ENCODE peak calls at places on chromosomes 6 and 20, in nine cellular contexts. One of them, this sample, is unnamed.

GRCh38 chr6:69584913-69585729 is 211.7 kb downstream of the LMBRD1 start:
- DNase-seq in ascending aorta: no peak
- DNase-seq in stimulated activated CD8-positive, alpha-beta memory T cell treated with anti-CD3 and anti-CD28 coated beads, Interleukin-4, amount 100 ng/mL, for 24 hours: no peak
- DNase-seq in stimulated activated CD4-positive, alpha-beta T cell treated with anti-CD3 and anti-CD28 coated beads, Interleukin-12 subunit alpha, Interleukin-12 subunit beta, amount 100 ng/mL, for 48 hours: no peak
- DNase-seq in central memory CD8-positive, alpha-beta T cell: no peak
- DNase-seq in naive thymus-derived CD8-positive, alpha-beta T cell: no peak
- DNase-seq in DMS 273 treated with DMSO at 0.1 percent for 48 hours: peak
- DNase-seq in NCI-H1694: peak
- DNase-seq in posterior cingulate gyrus: no peak
- DNase-seq in this sample: no peak

GRCh38 chr6:94670017-94670416 is 907.3 kb upstream of the MANEA start:
- DNase-seq in NCI-H1694: no peak
- DNase-seq in naive thymus-derived CD8-positive, alpha-beta T cell: no peak
- DNase-seq in stimulated activated CD8-positive, alpha-beta memory T cell treated with anti-CD3 and anti-CD28 coated beads, Interleukin-4, amount 100 ng/mL, for 24 hours: no peak
- DNase-seq in stimulated activated CD4-positive, alpha-beta T cell treated with anti-CD3 and anti-CD28 coated beads, Interleukin-12 subunit alpha, Interleukin-12 subunit beta, amount 100 ng/mL, for 48 hours: no peak
- DNase-seq in posterior cingulate gyrus: no peak
- DNase-seq in DMS 273 treated with DMSO at 0.1 percent for 48 hours: no peak
- DNase-seq in ascending aorta: no peak
- DNase-seq in central memory CD8-positive, alpha-beta T cell: no peak
- DNase-seq in this sample: no peak

GRCh38 chr6:100574836-100575235 is 110.1 kb upstream of the SIM1 start:
- DNase-seq in stimulated activated CD8-positive, alpha-beta memory T cell treated with anti-CD3 and anti-CD28 coated beads, Interleukin-4, amount 100 ng/mL, for 24 hours: no peak
- DNase-seq in stimulated activated CD4-positive, alpha-beta T cell treated with anti-CD3 and anti-CD28 coated beads, Interleukin-12 subunit alpha, Interleukin-12 subunit beta, amount 100 ng/mL, for 48 hours: no peak
- DNase-seq in naive thymus-derived CD8-positive, alpha-beta T cell: no peak
- DNase-seq in ascending aorta: no peak
- DNase-seq in DMS 273 treated with DMSO at 0.1 percent for 48 hours: no peak
- DNase-seq in NCI-H1694: no peak
- DNase-seq in posterior cingulate gyrus: no peak
- DNase-seq in central memory CD8-positive, alpha-beta T cell: no peak
- DNase-seq in this sample: no peak

GRCh38 chr20:24017160-24017761 is 28.7 kb upstream of the GGTLC1 start:
- DNase-seq in DMS 273 treated with DMSO at 0.1 percent for 48 hours: no peak
- DNase-seq in central memory CD8-positive, alpha-beta T cell: no peak
- DNase-seq in posterior cingulate gyrus: no peak
- DNase-seq in stimulated activated CD8-positive, alpha-beta memory T cell treated with anti-CD3 and anti-CD28 coated beads, Interleukin-4, amount 100 ng/mL, for 24 hours: no peak
- DNase-seq in NCI-H1694: no peak
- DNase-seq in ascending aorta: no peak
- DNase-seq in stimulated activated CD4-positive, alpha-beta T cell treated with anti-CD3 and anti-CD28 coated beads, Interleukin-12 subunit alpha, Interleukin-12 subunit beta, amount 100 ng/mL, for 48 hours: no peak
- DNase-seq in naive thymus-derived CD8-positive, alpha-beta T cell: no peak
- DNase-seq in this sample: peak

GRCh38 chr6:138815797-138816528 is 20.1 kb downstream of the ECT2L start:
- DNase-seq in stimulated activated CD8-positive, alpha-beta memory T cell treated with anti-CD3 and anti-CD28 coated beads, Interleukin-4, amount 100 ng/mL, for 24 hours: no peak
- DNase-seq in stimulated activated CD4-positive, alpha-beta T cell treated with anti-CD3 and anti-CD28 coated beads, Interleukin-12 subunit alpha, Interleukin-12 subunit beta, amount 100 ng/mL, for 48 hours: no peak
- DNase-seq in ascending aorta: no peak
- DNase-seq in DMS 273 treated with DMSO at 0.1 percent for 48 hours: peak
- DNase-seq in central memory CD8-positive, alpha-beta T cell: no peak
- DNase-seq in naive thymus-derived CD8-positive, alpha-beta T cell: peak
- DNase-seq in posterior cingulate gyrus: no peak
- DNase-seq in NCI-H1694: peak
- DNase-seq in this sample: peak

GRCh38 chr6:54440549-54440948 is 132.3 kb downstream of the TINAG start:
- DNase-seq in NCI-H1694: no peak
- DNase-seq in DMS 273 treated with DMSO at 0.1 percent for 48 hours: no peak
- DNase-seq in posterior cingulate gyrus: no peak
- DNase-seq in stimulated activated CD8-positive, alpha-beta memory T cell treated with anti-CD3 and anti-CD28 coated beads, Interleukin-4, amount 100 ng/mL, for 24 hours: no peak
- DNase-seq in stimulated activated CD4-positive, alpha-beta T cell treated with anti-CD3 and anti-CD28 coated beads, Interleukin-12 subunit alpha, Interleukin-12 subunit beta, amount 100 ng/mL, for 48 hours: no peak
- DNase-seq in ascending aorta: no peak
- DNase-seq in central memory CD8-positive, alpha-beta T cell: no peak
- DNase-seq in naive thymus-derived CD8-positive, alpha-beta T cell: no peak
- DNase-seq in this sample: no peak

GRCh38 chr20:49680475-49680874 is 33.2 kb downstream of the B4GALT5 start:
- DNase-seq in stimulated activated CD4-positive, alpha-beta T cell treated with anti-CD3 and anti-CD28 coated beads, Interleukin-12 subunit alpha, Interleukin-12 subunit beta, amount 100 ng/mL, for 48 hours: no peak
- DNase-seq in ascending aorta: no peak
- DNase-seq in naive thymus-derived CD8-positive, alpha-beta T cell: no peak
- DNase-seq in stimulated activated CD8-positive, alpha-beta memory T cell treated with anti-CD3 and anti-CD28 coated beads, Interleukin-4, amount 100 ng/mL, for 24 hours: no peak
- DNase-seq in posterior cingulate gyrus: no peak
- DNase-seq in DMS 273 treated with DMSO at 0.1 percent for 48 hours: no peak
- DNase-seq in NCI-H1694: no peak
- DNase-seq in central memory CD8-positive, alpha-beta T cell: no peak
- DNase-seq in this sample: no peak

GRCh38 chr6:139378882-139379341 is 4.5 kb upstream of the CITED2 start:
- DNase-seq in posterior cingulate gyrus: no peak
- DNase-seq in NCI-H1694: no peak
- DNase-seq in DMS 273 treated with DMSO at 0.1 percent for 48 hours: no peak
- DNase-seq in naive thymus-derived CD8-positive, alpha-beta T cell: no peak
- DNase-seq in ascending aorta: no peak
- DNase-seq in stimulated activated CD4-positive, alpha-beta T cell treated with anti-CD3 and anti-CD28 coated beads, Interleukin-12 subunit alpha, Interleukin-12 subunit beta, amount 100 ng/mL, for 48 hours: no peak
- DNase-seq in central memory CD8-positive, alpha-beta T cell: no peak
- DNase-seq in stimulated activated CD8-positive, alpha-beta memory T cell treated with anti-CD3 and anti-CD28 coated beads, Interleukin-4, amount 100 ng/mL, for 24 hours: no peak
- DNase-seq in this sample: no peak

GRCh38 chr6:129623008-129623732 is 86.8 kb downstream of the ARHGAP18 start:
- DNase-seq in stimulated activated CD4-positive, alpha-beta T cell treated with anti-CD3 and anti-CD28 coated beads, Interleukin-12 subunit alpha, Interleukin-12 subunit beta, amount 100 ng/mL, for 48 hours: no peak
- DNase-seq in posterior cingulate gyrus: no peak
- DNase-seq in NCI-H1694: no peak
- DNase-seq in naive thymus-derived CD8-positive, alpha-beta T cell: no peak
- DNase-seq in ascending aorta: no peak
- DNase-seq in stimulated activated CD8-positive, alpha-beta memory T cell treated with anti-CD3 and anti-CD28 coated beads, Interleukin-4, amount 100 ng/mL, for 24 hours: no peak
- DNase-seq in DMS 273 treated with DMSO at 0.1 percent for 48 hours: no peak
- DNase-seq in central memory CD8-positive, alpha-beta T cell: no peak
- DNase-seq in this sample: no peak

GRCh38 chr6:45837541-45838200 is 178.0 kb downstream of the CLIC5 start:
- DNase-seq in naive thymus-derived CD8-positive, alpha-beta T cell: no peak
- DNase-seq in central memory CD8-positive, alpha-beta T cell: no peak
- DNase-seq in NCI-H1694: no peak
- DNase-seq in DMS 273 treated with DMSO at 0.1 percent for 48 hours: no peak
- DNase-seq in posterior cingulate gyrus: no peak
- DNase-seq in ascending aorta: no peak
- DNase-seq in stimulated activated CD4-positive, alpha-beta T cell treated with anti-CD3 and anti-CD28 coated beads, Interleukin-12 subunit alpha, Interleukin-12 subunit beta, amount 100 ng/mL, for 48 hours: no peak
- DNase-seq in stimulated activated CD8-positive, alpha-beta memory T cell treated with anti-CD3 and anti-CD28 coated beads, Interleukin-4, amount 100 ng/mL, for 24 hours: no peak
- DNase-seq in this sample: no peak

GRCh38 chr6:113772961-113773360 is 84.2 kb upstream of the MARCKS start:
- DNase-seq in DMS 273 treated with DMSO at 0.1 percent for 48 hours: no peak
- DNase-seq in NCI-H1694: no peak
- DNase-seq in central memory CD8-positive, alpha-beta T cell: no peak
- DNase-seq in naive thymus-derived CD8-positive, alpha-beta T cell: no peak
- DNase-seq in stimulated activated CD4-positive, alpha-beta T cell treated with anti-CD3 and anti-CD28 coated beads, Interleukin-12 subunit alpha, Interleukin-12 subunit beta, amount 100 ng/mL, for 48 hours: no peak
- DNase-seq in posterior cingulate gyrus: no peak
- DNase-seq in ascending aorta: no peak
- DNase-seq in stimulated activated CD8-positive, alpha-beta memory T cell treated with anti-CD3 and anti-CD28 coated beads, Interleukin-4, amount 100 ng/mL, for 24 hours: no peak
- DNase-seq in this sample: no peak

GRCh38 chr6:119090256-119090655 is 11.8 kb upstream of the FAM184A start:
- DNase-seq in NCI-H1694: no peak
- DNase-seq in naive thymus-derived CD8-positive, alpha-beta T cell: no peak
- DNase-seq in stimulated activated CD4-positive, alpha-beta T cell treated with anti-CD3 and anti-CD28 coated beads, Interleukin-12 subunit alpha, Interleukin-12 subunit beta, amount 100 ng/mL, for 48 hours: no peak
- DNase-seq in stimulated activated CD8-positive, alpha-beta memory T cell treated with anti-CD3 and anti-CD28 coated beads, Interleukin-4, amount 100 ng/mL, for 24 hours: no peak
- DNase-seq in DMS 273 treated with DMSO at 0.1 percent for 48 hours: no peak
- DNase-seq in posterior cingulate gyrus: no peak
- DNase-seq in central memory CD8-positive, alpha-beta T cell: no peak
- DNase-seq in ascending aorta: no peak
- DNase-seq in this sample: no peak

GRCh38 chr6:157898169-157898568 is 75.1 kb downstream of the SNX9 start:
- DNase-seq in DMS 273 treated with DMSO at 0.1 percent for 48 hours: no peak
- DNase-seq in ascending aorta: no peak
- DNase-seq in posterior cingulate gyrus: peak
- DNase-seq in stimulated activated CD4-positive, alpha-beta T cell treated with anti-CD3 and anti-CD28 coated beads, Interleukin-12 subunit alpha, Interleukin-12 subunit beta, amount 100 ng/mL, for 48 hours: no peak
- DNase-seq in naive thymus-derived CD8-positive, alpha-beta T cell: peak
- DNase-seq in stimulated activated CD8-positive, alpha-beta memory T cell treated with anti-CD3 and anti-CD28 coated beads, Interleukin-4, amount 100 ng/mL, for 24 hours: no peak
- DNase-seq in central memory CD8-positive, alpha-beta T cell: no peak
- DNase-seq in NCI-H1694: no peak
- DNase-seq in this sample: no peak

GRCh38 chr20:36885355-36885754 is 9.4 kb downstream of the TLDC2 start:
- DNase-seq in central memory CD8-positive, alpha-beta T cell: no peak
- DNase-seq in NCI-H1694: no peak
- DNase-seq in DMS 273 treated with DMSO at 0.1 percent for 48 hours: no peak
- DNase-seq in posterior cingulate gyrus: no peak
- DNase-seq in naive thymus-derived CD8-positive, alpha-beta T cell: no peak
- DNase-seq in stimulated activated CD8-positive, alpha-beta memory T cell treated with anti-CD3 and anti-CD28 coated beads, Interleukin-4, amount 100 ng/mL, for 24 hours: no peak
- DNase-seq in stimulated activated CD4-positive, alpha-beta T cell treated with anti-CD3 and anti-CD28 coated beads, Interleukin-12 subunit alpha, Interleukin-12 subunit beta, amount 100 ng/mL, for 48 hours: no peak
- DNase-seq in ascending aorta: no peak
- DNase-seq in this sample: no peak

GRCh38 chr6:127518710-127519468 is at the start of gene MTCL3:
- DNase-seq in stimulated activated CD8-positive, alpha-beta memory T cell treated with anti-CD3 and anti-CD28 coated beads, Interleukin-4, amount 100 ng/mL, for 24 hours: peak
- DNase-seq in naive thymus-derived CD8-positive, alpha-beta T cell: no peak
- DNase-seq in posterior cingulate gyrus: peak
- DNase-seq in central memory CD8-positive, alpha-beta T cell: no peak
- DNase-seq in NCI-H1694: peak
- DNase-seq in ascending aorta: no peak
- DNase-seq in DMS 273 treated with DMSO at 0.1 percent for 48 hours: peak
- DNase-seq in stimulated activated CD4-positive, alpha-beta T cell treated with anti-CD3 and anti-CD28 coated beads, Interleukin-12 subunit alpha, Interleukin-12 subunit beta, amount 100 ng/mL, for 48 hours: peak
- DNase-seq in this sample: no peak

GRCh38 chr6:80789912-80790635 is 683.6 kb downstream of the BCKDHB start:
- DNase-seq in stimulated activated CD8-positive, alpha-beta memory T cell treated with anti-CD3 and anti-CD28 coated beads, Interleukin-4, amount 100 ng/mL, for 24 hours: no peak
- DNase-seq in naive thymus-derived CD8-positive, alpha-beta T cell: no peak
- DNase-seq in stimulated activated CD4-positive, alpha-beta T cell treated with anti-CD3 and anti-CD28 coated beads, Interleukin-12 subunit alpha, Interleukin-12 subunit beta, amount 100 ng/mL, for 48 hours: no peak
- DNase-seq in DMS 273 treated with DMSO at 0.1 percent for 48 hours: no peak
- DNase-seq in posterior cingulate gyrus: no peak
- DNase-seq in central memory CD8-positive, alpha-beta T cell: no peak
- DNase-seq in NCI-H1694: no peak
- DNase-seq in ascending aorta: no peak
- DNase-seq in this sample: no peak

GRCh38 chr6:119442776-119443184 is 93.2 kb upstream of the MAN1A1 start:
- DNase-seq in NCI-H1694: no peak
- DNase-seq in stimulated activated CD4-positive, alpha-beta T cell treated with anti-CD3 and anti-CD28 coated beads, Interleukin-12 subunit alpha, Interleukin-12 subunit beta, amount 100 ng/mL, for 48 hours: no peak
- DNase-seq in naive thymus-derived CD8-positive, alpha-beta T cell: no peak
- DNase-seq in posterior cingulate gyrus: no peak
- DNase-seq in central memory CD8-positive, alpha-beta T cell: no peak
- DNase-seq in stimulated activated CD8-positive, alpha-beta memory T cell treated with anti-CD3 and anti-CD28 coated beads, Interleukin-4, amount 100 ng/mL, for 24 hours: no peak
- DNase-seq in ascending aorta: no peak
- DNase-seq in DMS 273 treated with DMSO at 0.1 percent for 48 hours: peak
- DNase-seq in this sample: no peak

GRCh38 chr20:4006640-4007039 is 8.7 kb downstream of the RNF24 start:
- DNase-seq in stimulated activated CD4-positive, alpha-beta T cell treated with anti-CD3 and anti-CD28 coated beads, Interleukin-12 subunit alpha, Interleukin-12 subunit beta, amount 100 ng/mL, for 48 hours: no peak
- DNase-seq in stimulated activated CD8-positive, alpha-beta memory T cell treated with anti-CD3 and anti-CD28 coated beads, Interleukin-4, amount 100 ng/mL, for 24 hours: no peak
- DNase-seq in central memory CD8-positive, alpha-beta T cell: no peak
- DNase-seq in ascending aorta: no peak
- DNase-seq in DMS 273 treated with DMSO at 0.1 percent for 48 hours: peak
- DNase-seq in naive thymus-derived CD8-positive, alpha-beta T cell: no peak
- DNase-seq in posterior cingulate gyrus: peak
- DNase-seq in NCI-H1694: peak
- DNase-seq in this sample: no peak

GRCh38 chr20:41510224-41510623 is 108.0 kb downstream of the CHD6 start:
- DNase-seq in stimulated activated CD4-positive, alpha-beta T cell treated with anti-CD3 and anti-CD28 coated beads, Interleukin-12 subunit alpha, Interleukin-12 subunit beta, amount 100 ng/mL, for 48 hours: no peak
- DNase-seq in stimulated activated CD8-positive, alpha-beta memory T cell treated with anti-CD3 and anti-CD28 coated beads, Interleukin-4, amount 100 ng/mL, for 24 hours: no peak
- DNase-seq in posterior cingulate gyrus: no peak
- DNase-seq in naive thymus-derived CD8-positive, alpha-beta T cell: no peak
- DNase-seq in NCI-H1694: no peak
- DNase-seq in central memory CD8-positive, alpha-beta T cell: no peak
- DNase-seq in DMS 273 treated with DMSO at 0.1 percent for 48 hours: no peak
- DNase-seq in ascending aorta: no peak
- DNase-seq in this sample: no peak

GRCh38 chr6:141809901-141810300 is 322.8 kb upstream of the GJE1 start:
- DNase-seq in ascending aorta: no peak
- DNase-seq in DMS 273 treated with DMSO at 0.1 percent for 48 hours: no peak
- DNase-seq in naive thymus-derived CD8-positive, alpha-beta T cell: no peak
- DNase-seq in stimulated activated CD8-positive, alpha-beta memory T cell treated with anti-CD3 and anti-CD28 coated beads, Interleukin-4, amount 100 ng/mL, for 24 hours: no peak
- DNase-seq in NCI-H1694: no peak
- DNase-seq in central memory CD8-positive, alpha-beta T cell: no peak
- DNase-seq in posterior cingulate gyrus: no peak
- DNase-seq in stimulated activated CD4-positive, alpha-beta T cell treated with anti-CD3 and anti-CD28 coated beads, Interleukin-12 subunit alpha, Interleukin-12 subunit beta, amount 100 ng/mL, for 48 hours: no peak
- DNase-seq in this sample: no peak

GRCh38 chr6:14542670-14543366 is 425.2 kb downstream of the CD83 start:
- DNase-seq in NCI-H1694: no peak
- DNase-seq in naive thymus-derived CD8-positive, alpha-beta T cell: no peak
- DNase-seq in central memory CD8-positive, alpha-beta T cell: no peak
- DNase-seq in DMS 273 treated with DMSO at 0.1 percent for 48 hours: no peak
- DNase-seq in stimulated activated CD4-positive, alpha-beta T cell treated with anti-CD3 and anti-CD28 coated beads, Interleukin-12 subunit alpha, Interleukin-12 subunit beta, amount 100 ng/mL, for 48 hours: peak
- DNase-seq in posterior cingulate gyrus: peak
- DNase-seq in ascending aorta: no peak
- DNase-seq in stimulated activated CD8-positive, alpha-beta memory T cell treated with anti-CD3 and anti-CD28 coated beads, Interleukin-4, amount 100 ng/mL, for 24 hours: peak
- DNase-seq in this sample: no peak

GRCh38 chr6:90078513-90079289 is 184.4 kb downstream of the GJA10 start:
- DNase-seq in stimulated activated CD4-positive, alpha-beta T cell treated with anti-CD3 and anti-CD28 coated beads, Interleukin-12 subunit alpha, Interleukin-12 subunit beta, amount 100 ng/mL, for 48 hours: peak
- DNase-seq in ascending aorta: no peak
- DNase-seq in NCI-H1694: no peak
- DNase-seq in central memory CD8-positive, alpha-beta T cell: no peak
- DNase-seq in stimulated activated CD8-positive, alpha-beta memory T cell treated with anti-CD3 and anti-CD28 coated beads, Interleukin-4, amount 100 ng/mL, for 24 hours: peak
- DNase-seq in posterior cingulate gyrus: no peak
- DNase-seq in DMS 273 treated with DMSO at 0.1 percent for 48 hours: no peak
- DNase-seq in naive thymus-derived CD8-positive, alpha-beta T cell: no peak
- DNase-seq in this sample: no peak

GRCh38 chr6:12324096-12324495 is 33.9 kb downstream of the EDN1 start:
- DNase-seq in stimulated activated CD8-positive, alpha-beta memory T cell treated with anti-CD3 and anti-CD28 coated beads, Interleukin-4, amount 100 ng/mL, for 24 hours: no peak
- DNase-seq in ascending aorta: no peak
- DNase-seq in naive thymus-derived CD8-positive, alpha-beta T cell: no peak
- DNase-seq in stimulated activated CD4-positive, alpha-beta T cell treated with anti-CD3 and anti-CD28 coated beads, Interleukin-12 subunit alpha, Interleukin-12 subunit beta, amount 100 ng/mL, for 48 hours: no peak
- DNase-seq in DMS 273 treated with DMSO at 0.1 percent for 48 hours: no peak
- DNase-seq in posterior cingulate gyrus: no peak
- DNase-seq in central memory CD8-positive, alpha-beta T cell: no peak
- DNase-seq in NCI-H1694: no peak
- DNase-seq in this sample: peak

GRCh38 chr20:20734475-20734948 is 22.1 kb upstream of the RALGAPA2 start:
- DNase-seq in ascending aorta: no peak
- DNase-seq in stimulated activated CD4-positive, alpha-beta T cell treated with anti-CD3 and anti-CD28 coated beads, Interleukin-12 subunit alpha, Interleukin-12 subunit beta, amount 100 ng/mL, for 48 hours: no peak
- DNase-seq in NCI-H1694: no peak
- DNase-seq in DMS 273 treated with DMSO at 0.1 percent for 48 hours: no peak
- DNase-seq in posterior cingulate gyrus: no peak
- DNase-seq in stimulated activated CD8-positive, alpha-beta memory T cell treated with anti-CD3 and anti-CD28 coated beads, Interleukin-4, amount 100 ng/mL, for 24 hours: no peak
- DNase-seq in naive thymus-derived CD8-positive, alpha-beta T cell: peak
- DNase-seq in central memory CD8-positive, alpha-beta T cell: no peak
- DNase-seq in this sample: peak

GRCh38 chr6:14283600-14284235 is 166.1 kb downstream of the CD83 start:
- DNase-seq in stimulated activated CD8-positive, alpha-beta memory T cell treated with anti-CD3 and anti-CD28 coated beads, Interleukin-4, amount 100 ng/mL, for 24 hours: no peak
- DNase-seq in stimulated activated CD4-positive, alpha-beta T cell treated with anti-CD3 and anti-CD28 coated beads, Interleukin-12 subunit alpha, Interleukin-12 subunit beta, amount 100 ng/mL, for 48 hours: no peak
- DNase-seq in ascending aorta: no peak
- DNase-seq in DMS 273 treated with DMSO at 0.1 percent for 48 hours: no peak
- DNase-seq in posterior cingulate gyrus: no peak
- DNase-seq in naive thymus-derived CD8-positive, alpha-beta T cell: no peak
- DNase-seq in NCI-H1694: no peak
- DNase-seq in central memory CD8-positive, alpha-beta T cell: no peak
- DNase-seq in this sample: no peak

GRCh38 chr6:158488065-158488464 is 71.8 kb upstream of the TMEM181 start:
- DNase-seq in stimulated activated CD8-positive, alpha-beta memory T cell treated with anti-CD3 and anti-CD28 coated beads, Interleukin-4, amount 100 ng/mL, for 24 hours: no peak
- DNase-seq in stimulated activated CD4-positive, alpha-beta T cell treated with anti-CD3 and anti-CD28 coated beads, Interleukin-12 subunit alpha, Interleukin-12 subunit beta, amount 100 ng/mL, for 48 hours: no peak
- DNase-seq in central memory CD8-positive, alpha-beta T cell: no peak
- DNase-seq in ascending aorta: no peak
- DNase-seq in NCI-H1694: no peak
- DNase-seq in posterior cingulate gyrus: no peak
- DNase-seq in DMS 273 treated with DMSO at 0.1 percent for 48 hours: no peak
- DNase-seq in naive thymus-derived CD8-positive, alpha-beta T cell: no peak
- DNase-seq in this sample: peak

GRCh38 chr20:53569606-53570307 is 23.9 kb downstream of the ZNF217 start:
- DNase-seq in NCI-H1694: no peak
- DNase-seq in ascending aorta: no peak
- DNase-seq in stimulated activated CD8-positive, alpha-beta memory T cell treated with anti-CD3 and anti-CD28 coated beads, Interleukin-4, amount 100 ng/mL, for 24 hours: no peak
- DNase-seq in posterior cingulate gyrus: no peak
- DNase-seq in stimulated activated CD4-positive, alpha-beta T cell treated with anti-CD3 and anti-CD28 coated beads, Interleukin-12 subunit alpha, Interleukin-12 subunit beta, amount 100 ng/mL, for 48 hours: no peak
- DNase-seq in DMS 273 treated with DMSO at 0.1 percent for 48 hours: no peak
- DNase-seq in naive thymus-derived CD8-positive, alpha-beta T cell: no peak
- DNase-seq in central memory CD8-positive, alpha-beta T cell: no peak
- DNase-seq in this sample: no peak

GRCh38 chr20:25032065-25032477 is 25.9 kb downstream of the ACSS1 start:
- DNase-seq in posterior cingulate gyrus: peak
- DNase-seq in ascending aorta: no peak
- DNase-seq in DMS 273 treated with DMSO at 0.1 percent for 48 hours: no peak
- DNase-seq in stimulated activated CD8-positive, alpha-beta memory T cell treated with anti-CD3 and anti-CD28 coated beads, Interleukin-4, amount 100 ng/mL, for 24 hours: no peak
- DNase-seq in central memory CD8-positive, alpha-beta T cell: no peak
- DNase-seq in NCI-H1694: no peak
- DNase-seq in naive thymus-derived CD8-positive, alpha-beta T cell: no peak
- DNase-seq in stimulated activated CD4-positive, alpha-beta T cell treated with anti-CD3 and anti-CD28 coated beads, Interleukin-12 subunit alpha, Interleukin-12 subunit beta, amount 100 ng/mL, for 48 hours: no peak
- DNase-seq in this sample: no peak

GRCh38 chr20:39899881-39900280 is 789.2 kb downstream of the MAFB start:
- DNase-seq in stimulated activated CD8-positive, alpha-beta memory T cell treated with anti-CD3 and anti-CD28 coated beads, Interleukin-4, amount 100 ng/mL, for 24 hours: no peak
- DNase-seq in NCI-H1694: no peak
- DNase-seq in posterior cingulate gyrus: no peak
- DNase-seq in stimulated activated CD4-positive, alpha-beta T cell treated with anti-CD3 and anti-CD28 coated beads, Interleukin-12 subunit alpha, Interleukin-12 subunit beta, amount 100 ng/mL, for 48 hours: no peak
- DNase-seq in DMS 273 treated with DMSO at 0.1 percent for 48 hours: no peak
- DNase-seq in ascending aorta: no peak
- DNase-seq in naive thymus-derived CD8-positive, alpha-beta T cell: no peak
- DNase-seq in central memory CD8-positive, alpha-beta T cell: no peak
- DNase-seq in this sample: no peak

GRCh38 chr20:18749528-18749927 is 64.1 kb upstream of the SCP2D1 start:
- DNase-seq in stimulated activated CD8-positive, alpha-beta memory T cell treated with anti-CD3 and anti-CD28 coated beads, Interleukin-4, amount 100 ng/mL, for 24 hours: no peak
- DNase-seq in NCI-H1694: no peak
- DNase-seq in posterior cingulate gyrus: no peak
- DNase-seq in central memory CD8-positive, alpha-beta T cell: no peak
- DNase-seq in stimulated activated CD4-positive, alpha-beta T cell treated with anti-CD3 and anti-CD28 coated beads, Interleukin-12 subunit alpha, Interleukin-12 subunit beta, amount 100 ng/mL, for 48 hours: no peak
- DNase-seq in DMS 273 treated with DMSO at 0.1 percent for 48 hours: no peak
- DNase-seq in naive thymus-derived CD8-positive, alpha-beta T cell: no peak
- DNase-seq in ascending aorta: no peak
- DNase-seq in this sample: no peak

GRCh38 chr6:111721677-111722219 is 116.1 kb upstream of the TRAF3IP2 start:
- DNase-seq in stimulated activated CD4-positive, alpha-beta T cell treated with anti-CD3 and anti-CD28 coated beads, Interleukin-12 subunit alpha, Interleukin-12 subunit beta, amount 100 ng/mL, for 48 hours: peak
- DNase-seq in ascending aorta: no peak
- DNase-seq in stimulated activated CD8-positive, alpha-beta memory T cell treated with anti-CD3 and anti-CD28 coated beads, Interleukin-4, amount 100 ng/mL, for 24 hours: no peak
- DNase-seq in NCI-H1694: no peak
- DNase-seq in DMS 273 treated with DMSO at 0.1 percent for 48 hours: no peak
- DNase-seq in central memory CD8-positive, alpha-beta T cell: peak
- DNase-seq in posterior cingulate gyrus: no peak
- DNase-seq in naive thymus-derived CD8-positive, alpha-beta T cell: peak
- DNase-seq in this sample: no peak